ENCODE peak calls at places on chromosomes 1 and 21, in six cellular contexts. B is spleen, T is A549, E is aorta, Z is body of pancreas, A is foreskin fibroblast. S is an unnamed sample.

GRCh38 chr1:51414811-51415210 is 84.4 kb upstream of the TTC39A start:
- DNase-seq in B (no peak), T (no peak), E (no peak), Z (no peak), A (no peak), S (no peak)

GRCh38 chr1:35860680-35861079 is 22.3 kb upstream of the AGO1 start:
- DNase-seq in B (no peak), T (no peak), E (no peak), Z (no peak), A (no peak), S (no peak)

GRCh38 chr21:46003575-46004007 is 22.0 kb downstream of the COL6A1 start:
- DNase-seq in B (peak), T (no peak), E (peak), Z (no peak), A (peak), S (no peak)

GRCh38 chr1:39258146-39258924 is 53.8 kb downstream of the MACF1 start:
- DNase-seq in B (no peak), T (peak), E (peak), Z (peak), A (peak), S (peak)

GRCh38 chr1:20551945-20552727 is at the start of gene FAM43B:
- DNase-seq in B (no peak), T (peak), E (peak), Z (peak), A (peak), S (no peak)

GRCh38 chr1:58442114-58442513 is 104.4 kb downstream of the OMA1 start:
- DNase-seq in B (no peak), T (no peak), E (no peak), Z (no peak), A (peak), S (no peak)

GRCh38 chr21:42219606-42220137 is 732 bp downstream of the ABCG1 start:
- DNase-seq in B (peak), T (no peak), E (no peak), Z (peak), A (peak), S (peak)

GRCh38 chr1:8765253-8765652 is 52.2 kb downstream of the RERE start:
- DNase-seq in B (no peak), T (no peak), E (no peak), Z (no peak), A (no peak), S (no peak)

GRCh38 chr1:12014141-12014981 is 4.9 kb upstream of the MIIP start:
- DNase-seq in B (no peak), T (no peak), E (no peak), Z (no peak), A (peak), S (peak)

GRCh38 chr1:27007909-27008582 is 4.6 kb downstream of the TENT5B start:
- DNase-seq in B (no peak), T (no peak), E (no peak), Z (peak), A (peak), S (no peak)

GRCh38 chr1:222829868-222830267 is 15.0 kb downstream of the DISP1 start:
- DNase-seq in B (no peak), T (no peak), E (no peak), Z (no peak), A (peak), S (peak)

GRCh38 chr1:87279966-87280535 is 48.6 kb upstream of the LMO4 start:
- DNase-seq in B (no peak), T (no peak), E (no peak), Z (no peak), A (peak), S (peak)

GRCh38 chr1:112807117-112807516 is 92.0 kb upstream of the PPM1J start:
- DNase-seq in B (no peak), T (no peak), E (no peak), Z (no peak), A (no peak), S (no peak)

GRCh38 chr1:10724052-10724494 is 72.4 kb downstream of the CASZ1 start:
- DNase-seq in B (no peak), T (peak), E (peak), Z (peak), A (peak), S (peak)

GRCh38 chr1:44405041-44405803 is at the start of gene RNF220:
- DNase-seq in B (peak), T (peak), E (peak), Z (peak), A (peak), S (peak)

GRCh38 chr1:25795955-25796806 is 3.8 kb upstream of the SELENON start:
- DNase-seq in B (no peak), T (no peak), E (no peak), Z (peak), A (no peak), S (no peak)

DNA sequence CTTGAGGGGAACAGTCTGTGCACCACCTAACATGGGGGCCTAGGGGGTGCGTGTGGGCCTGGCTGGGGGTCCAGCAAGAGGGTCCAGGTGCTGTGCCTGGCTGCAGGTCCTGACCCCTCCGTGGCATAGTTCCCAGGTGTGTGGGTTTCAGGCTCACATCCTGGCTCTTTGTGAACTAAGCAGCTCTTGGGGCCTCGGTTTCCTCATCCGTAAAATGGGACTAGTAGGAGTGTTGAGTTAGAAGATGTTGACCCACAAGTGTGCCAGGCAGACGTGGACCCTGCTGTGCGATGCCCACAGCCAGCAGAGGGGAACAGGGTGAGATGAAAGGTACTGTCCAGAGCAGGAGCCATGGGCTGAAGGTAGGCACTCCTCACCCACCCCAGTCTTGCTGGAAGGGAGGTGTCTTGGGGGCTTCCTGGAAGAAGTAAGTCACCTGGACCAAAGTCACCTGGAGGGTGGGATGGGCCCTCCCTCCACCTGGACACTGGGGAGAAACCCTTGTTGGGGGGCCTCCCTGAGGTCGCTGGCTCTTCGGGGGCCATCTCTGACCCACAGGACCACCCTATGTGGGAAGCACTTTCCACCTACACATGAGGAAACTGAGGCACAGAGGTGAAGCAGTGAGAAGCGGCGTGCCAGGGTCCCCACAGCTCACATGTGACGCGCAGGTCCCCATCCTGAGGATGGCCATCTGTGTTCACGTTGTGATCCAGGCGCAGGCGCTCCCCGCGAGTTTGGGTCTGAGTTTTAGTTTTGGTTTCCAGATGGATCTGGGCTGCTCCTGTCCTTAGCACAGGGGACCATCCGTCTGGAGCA is 1.4 kb downstream of the ARHGEF16 start:
- DNase-seq in B (no peak), T (no peak), E (no peak), Z (no peak), A (no peak), S (no peak)
- H3K4me3 ChIP-seq in B (no peak), T (no peak), E (no peak), Z (no peak), A (no peak), S (no peak)

GRCh38 chr1:65524931-65525296 is 104.4 kb downstream of the LEPR start:
- DNase-seq in B (no peak), T (no peak), E (no peak), Z (no peak), A (no peak), S (no peak)

GRCh38 chr1:65526049-65526556 is 105.6 kb downstream of the LEPR start:
- DNase-seq in B (no peak), T (no peak), E (no peak), Z (no peak), A (no peak), S (no peak)

GRCh38 chr1:65527211-65527610 is 106.7 kb downstream of the LEPR start:
- DNase-seq in B (no peak), T (no peak), E (no peak), Z (no peak), A (peak), S (peak)

GRCh38 chr1:65527672-65528071 is 107.2 kb downstream of the LEPR start:
- DNase-seq in B (no peak), T (no peak), E (no peak), Z (no peak), A (peak), S (no peak)

DNA sequence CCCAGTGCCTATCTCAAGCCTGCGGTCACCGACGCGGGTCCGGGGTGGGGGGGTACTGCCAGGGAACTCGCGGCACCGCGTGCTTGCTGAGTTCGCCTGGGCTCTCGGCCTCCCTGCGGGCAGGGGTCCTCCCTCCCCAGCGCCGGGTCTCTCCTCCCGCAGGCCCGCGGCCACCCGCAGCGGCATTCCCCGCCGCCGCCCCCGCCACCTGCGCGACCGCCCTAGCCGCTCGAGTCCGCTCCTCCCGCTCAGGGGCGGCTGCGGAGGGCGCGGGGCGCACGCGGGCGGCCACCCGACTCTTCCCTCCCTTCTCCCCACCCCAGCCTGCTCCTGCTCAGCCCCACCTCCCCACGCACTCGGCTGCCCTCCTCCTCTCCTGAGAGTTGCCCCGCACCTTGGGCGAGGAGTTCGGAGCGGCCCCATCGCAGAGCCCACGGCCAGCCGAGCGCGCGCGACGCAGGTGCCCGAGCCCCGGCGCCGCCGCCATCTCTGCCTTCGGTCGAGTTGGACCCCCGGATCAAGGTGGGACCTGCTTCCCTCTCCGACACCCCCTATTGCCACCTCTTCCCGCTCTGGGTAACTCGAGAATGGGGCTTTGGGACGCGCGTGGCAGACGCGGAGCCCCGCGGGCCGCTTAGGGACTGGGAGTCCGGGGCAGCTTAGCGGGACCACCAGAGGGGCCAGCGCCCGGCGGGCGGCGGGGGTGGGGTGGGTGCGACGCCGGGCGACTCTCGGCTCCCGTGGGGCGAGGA is 105.0 kb downstream of the LEPR start:
- DNase-seq in B (peak), T (no peak), E (peak), Z (peak), A (peak), S (no peak)
- H3K4me3 ChIP-seq in B (peak), T (peak), E (peak), Z (no peak), A (peak), S (peak)

GRCh38 chr1:156676450-156676819 is 772 bp downstream of the NES start:
- DNase-seq in B (no peak), T (no peak), E (no peak), Z (no peak), A (no peak), S (no peak)
- H3K4me3 ChIP-seq in B (peak), T (no peak), E (peak), Z (no peak), A (peak), S (peak)

GRCh38 chr21:32682696-32683474 is 44.9 kb downstream of the SYNJ1 start:
- DNase-seq in B (no peak), T (no peak), E (no peak), Z (no peak), A (no peak), S (no peak)
- H3K4me3 ChIP-seq in B (no peak), T (no peak), E (no peak), Z (no peak), A (no peak), S (no peak)

GRCh38 chr1:176183618-176184017 is 23.5 kb downstream of the COP1 start:
- DNase-seq in B (no peak), T (no peak), E (no peak), Z (no peak), A (no peak), S (peak)

GRCh38 chr1:176174108-176174507 is 33.0 kb downstream of the COP1 start:
- DNase-seq in B (no peak), T (no peak), E (no peak), Z (no peak), A (peak), S (peak)

GRCh38 chr1:176177764-176178163 is 29.3 kb downstream of the COP1 start:
- DNase-seq in B (no peak), T (no peak), E (no peak), Z (no peak), A (no peak), S (no peak)

DNA sequence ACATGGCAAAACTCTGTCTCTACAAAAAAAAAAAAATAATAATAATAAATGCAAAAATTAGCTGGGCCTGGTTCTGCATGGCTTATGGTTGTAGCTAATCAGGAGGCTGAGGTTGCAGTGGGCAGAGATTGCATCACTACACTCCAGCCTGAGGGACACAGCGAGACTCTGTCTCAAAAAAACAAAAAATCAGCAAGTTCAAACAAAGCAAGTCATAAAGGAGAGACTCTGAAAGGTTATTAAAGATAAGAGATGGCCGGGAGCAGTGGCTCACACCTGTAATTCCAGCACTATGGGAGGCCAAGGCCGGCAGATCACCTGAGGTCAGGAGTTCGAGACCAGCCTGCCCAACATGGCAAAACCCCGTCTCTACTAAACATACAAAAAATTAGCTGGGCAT is 28.8 kb downstream of the COP1 start:
- DNase-seq in B (no peak), T (no peak), E (no peak), Z (no peak), A (no peak), S (no peak)
- H3K4me3 ChIP-seq in B (no peak), T (no peak), E (no peak), Z (no peak), A (no peak), S (no peak)

DNA sequence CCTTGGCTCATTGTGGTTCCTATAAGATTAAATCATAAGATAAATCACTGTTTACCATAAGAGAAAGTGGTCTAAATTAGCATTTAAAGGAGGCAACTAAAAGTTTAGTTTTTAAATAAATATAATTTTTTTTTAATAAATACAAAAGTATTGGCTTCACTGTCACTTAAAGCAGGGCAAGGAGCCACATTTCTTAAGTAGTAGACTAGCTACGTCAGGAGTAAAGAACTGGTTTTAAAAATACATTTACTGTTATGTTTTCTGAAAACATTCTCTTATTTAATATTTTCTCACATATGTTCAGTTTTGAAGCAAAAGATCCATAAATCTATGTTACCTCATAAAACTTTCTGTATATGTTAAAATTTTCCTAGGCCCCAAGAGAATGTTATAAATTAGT is 2.2 kb downstream of the ANGPTL1 start:
- DNase-seq in B (no peak), T (no peak), E (no peak), Z (no peak), A (no peak), S (no peak)
- H3K4me3 ChIP-seq in B (peak), T (no peak), E (peak), Z (no peak), A (peak), S (no peak)

S was measured in IMR-90.